ENCODE peak calls at places on chromosome 9, in eight cellular contexts. U, T, N, Q, R, M, B and S are unnamed samples.

GRCh38 chr9:117415584-117415937 is 704 bp upstream of the ASTN2 start:
- DNase-seq in U (no peak), T (no peak), N (no peak), Q (no peak), R (no peak), M (no peak), B (no peak), S (peak; percentile 63)

GRCh38 chr9:34759432-34760134 is 49.6 kb upstream of the CCL21 start:
- DNase-seq in U (no peak), T (no peak), N (no peak), Q (no peak), R (no peak), M (no peak), B (no peak), S (no peak)

GRCh38 chr9:131394464-131395026 is 659 bp downstream of the PRRC2B start:
- DNase-seq in U (peak; percentile 54), T (peak; percentile 60), N (no peak), Q (peak; percentile 59), R (no peak), M (peak; percentile 49), B (peak; percentile 77), S (peak; percentile 72)

GRCh38 chr9:130845254-130845653 is 10.2 kb downstream of the ABL1 start:
- DNase-seq in U (no peak), T (no peak), N (no peak), Q (peak; percentile 30), R (no peak), M (no peak), B (no peak), S (no peak)

GRCh38 chr9:135907006-135907434 is 326 bp downstream of the CAMSAP1 start:
- DNase-seq in U (no peak), T (peak; percentile 30), N (no peak), Q (peak; percentile 53), R (no peak), M (peak; percentile 51), B (no peak), S (peak; percentile 63)

GRCh38 chr9:136437430-136437829 is 2.2 kb downstream of the INPP5E start:
- DNase-seq in U (no peak), T (peak; percentile 33), N (no peak), Q (peak; percentile 20), R (no peak), M (no peak), B (no peak), S (no peak)

GRCh38 chr9:122016789-122017188 is 76.3 kb downstream of the TTLL11 start:
- DNase-seq in U (no peak), T (peak; percentile 53), N (no peak), Q (peak; percentile 28), R (no peak), M (no peak), B (no peak), S (no peak)

GRCh38 chr9:132937463-132937901 is 6.9 kb downstream of the TSC1 start:
- DNase-seq in U (no peak), T (no peak), N (no peak), Q (peak; percentile 61), R (no peak), M (no peak), B (no peak), S (no peak)

GRCh38 chr9:115649991-115650472 is 503.6 kb upstream of the PAPPA start:
- DNase-seq in U (peak; percentile 66), T (peak; percentile 33), N (peak; percentile 22), Q (peak; percentile 95), R (no peak), M (no peak), B (peak; percentile 51), S (no peak)

GRCh38 chr9:72322678-72323077 is 42.3 kb downstream of the ZFAND5 start:
- DNase-seq in U (no peak), T (no peak), N (no peak), Q (no peak), R (no peak), M (no peak), B (no peak), S (no peak)

GRCh38 chr9:97696025-97696822 is 916 bp downstream of the XPA start:
- DNase-seq in U (no peak), T (no peak), N (no peak), Q (peak; percentile 45), R (no peak), M (peak; percentile 23), B (no peak), S (no peak)

GRCh38 chr9:129932303-129933151 is 97.3 kb downstream of the USP20 start:
- DNase-seq in U (peak; percentile 13), T (no peak), N (no peak), Q (peak; percentile 39), R (no peak), M (peak; percentile 69), B (no peak), S (no peak)

GRCh38 chr9:121348321-121348720 is 21.7 kb downstream of the STOM start:
- DNase-seq in U (no peak), T (no peak), N (no peak), Q (no peak), R (no peak), M (no peak), B (no peak), S (no peak)

GRCh38 chr9:134959971-134960310 is 42.2 kb upstream of the FCN1 start:
- DNase-seq in U (no peak), T (no peak), N (no peak), Q (no peak), R (no peak), M (no peak), B (no peak), S (no peak)

GRCh38 chr9:115157245-115157674 is 39.3 kb upstream of the TNC start:
- DNase-seq in U (no peak), T (no peak), N (peak; percentile 57), Q (peak; percentile 91), R (no peak), M (no peak), B (peak; percentile 73), S (no peak)

GRCh38 chr9:90846770-90847419 is 45.3 kb downstream of the SYK start:
- DNase-seq in U (no peak), T (no peak), N (no peak), Q (no peak), R (no peak), M (no peak), B (no peak), S (no peak)

GRCh38 chr9:127085186-127085585 is 37.2 kb downstream of the ANGPTL2 start:
- DNase-seq in U (no peak), T (no peak), N (no peak), Q (no peak), R (no peak), M (no peak), B (no peak), S (no peak)

GRCh38 chr9:33161011-33161588 is 6.0 kb downstream of the B4GALT1 start:
- DNase-seq in U (peak; percentile 59), T (peak; percentile 67), N (peak; percentile 90), Q (peak; percentile 100), R (no peak), M (peak; percentile 76), B (peak; percentile 88), S (no peak)

GRCh38 chr9:127977877-127978647 is 2.7 kb downstream of the EEIG1 start:
- DNase-seq in U (peak; percentile 62), T (peak; percentile 89), N (no peak), Q (peak; percentile 55), R (no peak), M (peak; percentile 16), B (no peak), S (no peak)

GRCh38 chr9:69498430-69498829 is 173.4 kb downstream of the ENTREP1 start:
- DNase-seq in U (no peak), T (no peak), N (no peak), Q (no peak), R (no peak), M (no peak), B (no peak), S (no peak)